ENCODE peak calls at places on chromosomes 16 and 17, in six cellular contexts. One of them, this sample, is unnamed.

GRCh38 chr17:4565209-4566141 is 5.1 kb upstream of the GGT6 start:
- DNase-seq in neuronal stem cell: peak
- DNase-seq in kidney: peak
- DNase-seq in RWPE1: peak
- DNase-seq in effector memory CD4-positive, alpha-beta T cell: no peak
- DNase-seq in mesenchymal stem cell: peak
- DNase-seq in this sample: peak

GRCh38 chr17:44920565-44920940 is 5.3 kb upstream of the GFAP start:
- DNase-seq in neuronal stem cell: no peak
- DNase-seq in kidney: peak
- DNase-seq in RWPE1: no peak
- DNase-seq in effector memory CD4-positive, alpha-beta T cell: no peak
- DNase-seq in mesenchymal stem cell: no peak
- DNase-seq in this sample: no peak

GRCh38 chr17:2406903-2407790 is 6.3 kb upstream of the MNT start:
- DNase-seq in neuronal stem cell: no peak
- DNase-seq in kidney: peak
- DNase-seq in RWPE1: peak
- DNase-seq in effector memory CD4-positive, alpha-beta T cell: no peak
- DNase-seq in mesenchymal stem cell: peak
- DNase-seq in this sample: no peak

GRCh38 chr16:89072216-89073130 is 21.2 kb upstream of the ACSF3 start:
- DNase-seq in neuronal stem cell: no peak
- DNase-seq in kidney: no peak
- DNase-seq in RWPE1: no peak
- DNase-seq in effector memory CD4-positive, alpha-beta T cell: no peak
- DNase-seq in mesenchymal stem cell: peak
- DNase-seq in this sample: no peak

GRCh38 chr16:66537236-66537635 is 12.7 kb downstream of the TK2 start:
- DNase-seq in neuronal stem cell: no peak
- DNase-seq in kidney: no peak
- DNase-seq in RWPE1: no peak
- DNase-seq in effector memory CD4-positive, alpha-beta T cell: no peak
- DNase-seq in mesenchymal stem cell: no peak
- DNase-seq in this sample: no peak

GRCh38 chr17:38892620-38893019 is 22.8 kb downstream of the LASP1 start:
- DNase-seq in neuronal stem cell: no peak
- DNase-seq in kidney: no peak
- DNase-seq in RWPE1: no peak
- DNase-seq in effector memory CD4-positive, alpha-beta T cell: no peak
- DNase-seq in mesenchymal stem cell: no peak
- DNase-seq in this sample: no peak

GRCh38 chr17:4522661-4523060 is 24.0 kb downstream of the SPNS2 start:
- DNase-seq in neuronal stem cell: no peak
- DNase-seq in kidney: peak
- DNase-seq in RWPE1: no peak
- DNase-seq in effector memory CD4-positive, alpha-beta T cell: no peak
- DNase-seq in mesenchymal stem cell: no peak
- DNase-seq in this sample: no peak

GRCh38 chr17:206941-207560 is 25.6 kb upstream of the DOC2B start:
- DNase-seq in neuronal stem cell: no peak
- DNase-seq in kidney: peak
- DNase-seq in RWPE1: no peak
- DNase-seq in effector memory CD4-positive, alpha-beta T cell: no peak
- DNase-seq in mesenchymal stem cell: no peak
- DNase-seq in this sample: no peak

GRCh38 chr17:14730821-14731220 is 429.9 kb downstream of the HS3ST3B1 start:
- DNase-seq in neuronal stem cell: no peak
- DNase-seq in kidney: no peak
- DNase-seq in RWPE1: no peak
- DNase-seq in effector memory CD4-positive, alpha-beta T cell: no peak
- DNase-seq in mesenchymal stem cell: no peak
- DNase-seq in this sample: no peak

GRCh38 chr16:86631441-86631840 is 53.1 kb downstream of the FOXL1 start:
- DNase-seq in neuronal stem cell: no peak
- DNase-seq in kidney: no peak
- DNase-seq in RWPE1: peak
- DNase-seq in effector memory CD4-positive, alpha-beta T cell: no peak
- DNase-seq in mesenchymal stem cell: no peak
- DNase-seq in this sample: no peak

GRCh38 chr17:61504697-61505096 is 52.5 kb downstream of the TBX4 start:
- DNase-seq in neuronal stem cell: no peak
- DNase-seq in kidney: no peak
- DNase-seq in RWPE1: no peak
- DNase-seq in effector memory CD4-positive, alpha-beta T cell: no peak
- DNase-seq in mesenchymal stem cell: peak
- DNase-seq in this sample: no peak

GRCh38 chr17:16464641-16465312 is 27.2 kb downstream of the LRRC75A start:
- DNase-seq in neuronal stem cell: no peak
- DNase-seq in kidney: no peak
- DNase-seq in RWPE1: no peak
- DNase-seq in effector memory CD4-positive, alpha-beta T cell: no peak
- DNase-seq in mesenchymal stem cell: no peak
- DNase-seq in this sample: no peak

GRCh38 chr17:82331345-82331939 is 2.1 kb downstream of the SECTM1 start:
- DNase-seq in neuronal stem cell: no peak
- DNase-seq in kidney: no peak
- DNase-seq in RWPE1: no peak
- DNase-seq in effector memory CD4-positive, alpha-beta T cell: no peak
- DNase-seq in mesenchymal stem cell: no peak
- DNase-seq in this sample: no peak

GRCh38 chr16:59591480-59591879 is 857.4 kb upstream of the GOT2 start:
- DNase-seq in neuronal stem cell: no peak
- DNase-seq in kidney: no peak
- DNase-seq in RWPE1: no peak
- DNase-seq in effector memory CD4-positive, alpha-beta T cell: no peak
- DNase-seq in mesenchymal stem cell: no peak
- DNase-seq in this sample: no peak

GRCh38 chr17:74736423-74737298 is at the start of gene RAB37:
- DNase-seq in neuronal stem cell: no peak
- DNase-seq in kidney: no peak
- DNase-seq in RWPE1: no peak
- DNase-seq in effector memory CD4-positive, alpha-beta T cell: peak
- DNase-seq in mesenchymal stem cell: no peak
- DNase-seq in this sample: peak

GRCh38 chr16:56279132-56279531 is 87.8 kb downstream of the GNAO1 start:
- DNase-seq in neuronal stem cell: no peak
- DNase-seq in kidney: no peak
- DNase-seq in RWPE1: no peak
- DNase-seq in effector memory CD4-positive, alpha-beta T cell: peak
- DNase-seq in mesenchymal stem cell: no peak
- DNase-seq in this sample: peak

GRCh38 chr16:10965440-10966039 is 21.2 kb downstream of the CLEC16A start:
- DNase-seq in neuronal stem cell: no peak
- DNase-seq in kidney: no peak
- DNase-seq in RWPE1: no peak
- DNase-seq in effector memory CD4-positive, alpha-beta T cell: no peak
- DNase-seq in mesenchymal stem cell: no peak
- DNase-seq in this sample: no peak

GRCh38 chr17:57563968-57564367 is 181.1 kb downstream of the CCDC182 start:
- DNase-seq in neuronal stem cell: no peak
- DNase-seq in kidney: no peak
- DNase-seq in RWPE1: no peak
- DNase-seq in effector memory CD4-positive, alpha-beta T cell: no peak
- DNase-seq in mesenchymal stem cell: no peak
- DNase-seq in this sample: no peak

GRCh38 chr17:27217631-27218030 is 76.3 kb upstream of the WSB1 start:
- DNase-seq in neuronal stem cell: no peak
- DNase-seq in kidney: no peak
- DNase-seq in RWPE1: no peak
- DNase-seq in effector memory CD4-positive, alpha-beta T cell: no peak
- DNase-seq in mesenchymal stem cell: no peak
- DNase-seq in this sample: no peak

GRCh38 chr16:57689772-57690558 is 4.6 kb upstream of the DRC7 start:
- DNase-seq in neuronal stem cell: no peak
- DNase-seq in kidney: no peak
- DNase-seq in RWPE1: no peak
- DNase-seq in effector memory CD4-positive, alpha-beta T cell: peak
- DNase-seq in mesenchymal stem cell: no peak
- DNase-seq in this sample: peak

GRCh38 chr17:78430892-78431691 is 52.6 kb downstream of the PGS1 start:
- DNase-seq in neuronal stem cell: no peak
- DNase-seq in kidney: no peak
- DNase-seq in RWPE1: no peak
- DNase-seq in effector memory CD4-positive, alpha-beta T cell: no peak
- DNase-seq in mesenchymal stem cell: no peak
- DNase-seq in this sample: no peak

DNA sequence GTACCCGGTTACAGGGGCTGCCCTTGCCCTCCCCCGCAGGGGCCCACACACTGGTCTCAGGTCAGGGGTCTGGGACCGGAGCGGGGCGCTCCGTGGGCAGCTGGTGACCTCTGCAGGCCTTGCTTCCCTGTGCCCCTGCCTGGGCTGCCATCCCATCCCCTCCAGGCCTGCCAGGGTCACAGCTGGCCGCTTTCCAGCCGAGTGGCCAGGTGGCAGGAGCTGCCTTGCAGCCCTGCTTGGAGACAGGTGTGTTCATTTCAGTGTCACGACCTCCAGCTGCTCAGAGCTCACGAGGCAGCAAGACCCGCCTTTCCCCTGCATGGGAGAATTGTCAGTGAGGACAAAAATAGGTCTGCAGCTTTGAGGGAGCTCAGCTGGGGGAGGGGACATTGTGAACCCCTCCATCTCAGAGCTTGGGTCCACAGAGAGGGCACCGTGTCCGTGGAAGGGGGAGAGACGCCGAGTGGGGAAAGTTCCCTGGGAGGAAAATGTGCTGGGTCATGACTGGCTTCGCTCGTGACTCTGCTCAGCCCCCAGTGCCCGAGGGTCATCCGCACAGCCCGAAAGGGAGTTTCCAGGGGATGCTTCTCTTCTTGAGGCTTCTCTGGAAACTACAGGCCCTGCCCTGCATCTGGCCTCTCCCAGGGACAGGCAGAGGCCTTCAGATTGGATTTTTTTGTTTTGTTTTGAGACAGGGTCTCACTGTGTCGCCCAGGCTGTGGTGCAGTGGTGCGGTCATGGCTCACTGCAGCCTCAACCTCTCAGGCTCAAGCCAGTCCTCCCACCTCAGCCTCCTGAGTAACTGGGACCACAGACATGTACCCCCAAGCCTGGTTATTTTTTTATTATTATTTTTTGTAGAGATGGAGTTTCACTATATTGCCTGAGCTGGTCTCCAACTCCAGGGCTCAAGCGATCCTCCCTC is 10.0 kb upstream of the GSE1 start:
- DNase-seq in neuronal stem cell: no peak
- DNase-seq in kidney: no peak
- DNase-seq in RWPE1: no peak
- DNase-seq in effector memory CD4-positive, alpha-beta T cell: no peak
- DNase-seq in mesenchymal stem cell: peak
- DNase-seq in this sample: no peak
- H3K27ac ChIP-seq in neuronal stem cell: no peak
- H3K27ac ChIP-seq in kidney: no peak
- H3K27ac ChIP-seq in RWPE1: peak
- H3K27ac ChIP-seq in effector memory CD4-positive, alpha-beta T cell: no peak
- H3K27ac ChIP-seq in mesenchymal stem cell: no peak
- H3K27ac ChIP-seq in this sample: no peak

DNA sequence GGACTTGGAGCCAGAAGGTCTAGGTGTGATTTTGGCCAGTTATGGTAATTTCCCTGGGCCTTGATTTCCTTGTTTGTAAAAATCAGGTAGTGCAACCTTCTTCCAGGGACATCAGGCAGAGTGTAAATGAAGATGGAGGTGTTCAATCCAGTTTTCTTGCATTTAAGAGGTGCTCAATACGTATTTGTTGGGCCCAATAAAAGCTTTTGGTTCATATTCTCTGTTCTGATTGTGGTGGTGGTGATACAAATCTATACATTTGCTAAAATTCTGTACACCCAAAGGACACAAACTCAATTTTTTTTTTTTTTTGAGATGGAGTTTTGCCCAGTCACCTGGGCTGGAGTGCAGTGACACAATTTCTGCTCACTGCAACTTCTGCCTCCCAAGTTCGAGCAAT is 6.0 kb downstream of the CD79B start:
- DNase-seq in neuronal stem cell: no peak
- DNase-seq in kidney: no peak
- DNase-seq in RWPE1: no peak
- DNase-seq in effector memory CD4-positive, alpha-beta T cell: no peak
- DNase-seq in mesenchymal stem cell: no peak
- DNase-seq in this sample: no peak
- H3K27ac ChIP-seq in neuronal stem cell: no peak
- H3K27ac ChIP-seq in kidney: no peak
- H3K27ac ChIP-seq in RWPE1: no peak
- H3K27ac ChIP-seq in effector memory CD4-positive, alpha-beta T cell: no peak
- H3K27ac ChIP-seq in mesenchymal stem cell: no peak
- H3K27ac ChIP-seq in this sample: no peak

GRCh38 chr16:70665113-70665694 is 18.8 kb downstream of the IL34 start:
- DNase-seq in neuronal stem cell: no peak
- DNase-seq in kidney: peak
- DNase-seq in RWPE1: no peak
- DNase-seq in effector memory CD4-positive, alpha-beta T cell: no peak
- DNase-seq in mesenchymal stem cell: no peak
- DNase-seq in this sample: no peak

GRCh38 chr16:70664325-70665112 is 18.2 kb downstream of the IL34 start:
- DNase-seq in neuronal stem cell: no peak
- DNase-seq in kidney: peak
- DNase-seq in RWPE1: no peak
- DNase-seq in effector memory CD4-positive, alpha-beta T cell: no peak
- DNase-seq in mesenchymal stem cell: no peak
- DNase-seq in this sample: no peak

GRCh38 chr16:70661918-70662641 is 15.7 kb downstream of the IL34 start:
- DNase-seq in neuronal stem cell: no peak
- DNase-seq in kidney: no peak
- DNase-seq in RWPE1: no peak
- DNase-seq in effector memory CD4-positive, alpha-beta T cell: no peak
- DNase-seq in mesenchymal stem cell: no peak
- DNase-seq in this sample: no peak

GRCh38 chr16:70662991-70663523 is 16.7 kb downstream of the IL34 start:
- DNase-seq in neuronal stem cell: no peak
- DNase-seq in kidney: peak
- DNase-seq in RWPE1: no peak
- DNase-seq in effector memory CD4-positive, alpha-beta T cell: no peak
- DNase-seq in mesenchymal stem cell: no peak
- DNase-seq in this sample: no peak

GRCh38 chr16:70663524-70664324 is 17.4 kb downstream of the IL34 start:
- DNase-seq in neuronal stem cell: no peak
- DNase-seq in kidney: peak
- DNase-seq in RWPE1: no peak
- DNase-seq in effector memory CD4-positive, alpha-beta T cell: no peak
- DNase-seq in mesenchymal stem cell: no peak
- DNase-seq in this sample: no peak
- H3K27ac ChIP-seq in neuronal stem cell: no peak
- H3K27ac ChIP-seq in kidney: no peak
- H3K27ac ChIP-seq in RWPE1: peak
- H3K27ac ChIP-seq in effector memory CD4-positive, alpha-beta T cell: no peak
- H3K27ac ChIP-seq in mesenchymal stem cell: no peak
- H3K27ac ChIP-seq in this sample: no peak

DNA sequence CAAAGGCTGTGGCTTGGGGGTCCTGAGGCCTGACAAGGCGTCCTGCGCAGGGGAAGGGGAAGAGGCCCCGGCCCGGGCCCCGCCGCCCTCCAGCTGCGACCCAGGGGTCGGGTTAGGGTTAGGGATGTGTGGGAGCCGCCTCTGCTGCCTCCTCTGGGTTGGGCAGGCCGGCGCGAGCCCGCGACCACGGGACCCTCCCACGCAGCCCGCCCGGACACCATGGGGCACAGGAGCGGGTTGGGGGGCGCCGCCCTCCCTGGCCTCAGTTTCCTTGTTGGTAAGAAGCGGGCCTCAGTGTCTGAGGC is 386 bp downstream of the CIAO3 start:
- DNase-seq in neuronal stem cell: no peak
- DNase-seq in kidney: no peak
- DNase-seq in RWPE1: no peak
- DNase-seq in effector memory CD4-positive, alpha-beta T cell: no peak
- DNase-seq in mesenchymal stem cell: no peak
- DNase-seq in this sample: no peak
- H3K27ac ChIP-seq in neuronal stem cell: no peak
- H3K27ac ChIP-seq in kidney: peak
- H3K27ac ChIP-seq in RWPE1: peak
- H3K27ac ChIP-seq in effector memory CD4-positive, alpha-beta T cell: peak
- H3K27ac ChIP-seq in mesenchymal stem cell: no peak
- H3K27ac ChIP-seq in this sample: peak

This sample was measured in CD8-positive, alpha-beta memory T cell.